ENCODE peak calls at places on chromosomes 4 and X, in six cellular contexts. L is T-helper 1 cell, W is fibroblast of lung, Z is activated T-cell treated with anti-CD3 and anti-CD28 coated beads for 1 hour, E is iPS-NIHi11, S is left cardiac atrium. P is an unnamed sample.

GRCh38 chrX:143306991-143307965 is 210.0 kb downstream of the SPANXN3 start:
- DNase-seq in L (no peak), Z (no peak), W (no peak), S (no peak), E (no peak), P (no peak)

GRCh38 chr4:167216783-167217182 is 17.5 kb downstream of the SPOCK3 start:
- DNase-seq in S (no peak), W (no peak), E (no peak), Z (no peak), L (no peak), P (no peak)

GRCh38 chr4:139658185-139658584 is 7.4 kb upstream of the MGST2 start:
- DNase-seq in E (peak), S (no peak), W (no peak), Z (no peak), L (no peak), P (no peak)

GRCh38 chr4:149371021-149371420 is 444.6 kb downstream of the IQCM start:
- DNase-seq in S (no peak), Z (no peak), E (peak), L (no peak), W (peak), P (peak)

GRCh38 chrX:97628807-97629596 is 745.3 kb downstream of the RPA4 start:
- DNase-seq in L (no peak), S (no peak), Z (no peak), E (no peak), W (no peak), P (no peak)

GRCh38 chr4:6198278-6198677 is 2.1 kb downstream of the JAKMIP1 start:
- DNase-seq in S (no peak), Z (no peak), L (no peak), E (no peak), W (no peak), P (no peak)

GRCh38 chrX:34197946-34198345 is 65.8 kb upstream of the FAM47A start:
- DNase-seq in L (no peak), W (no peak), E (no peak), S (no peak), Z (no peak), P (no peak)

GRCh38 chr4:138655970-138656369 is 359.6 kb upstream of the NOCT start:
- DNase-seq in E (no peak), W (no peak), Z (no peak), S (no peak), L (no peak), P (no peak)

GRCh38 chrX:74325130-74326059 is 21.4 kb downstream of the ZCCHC13 start:
- DNase-seq in W (no peak), L (no peak), Z (no peak), E (peak), S (no peak), P (no peak)

GRCh38 chr4:40301592-40301991 is 33.5 kb upstream of the CHRNA9 start:
- DNase-seq in S (no peak), E (no peak), Z (peak), W (no peak), L (peak), P (peak)

GRCh38 chr4:77852892-77853495 is 9.6 kb upstream of the MRPL1 start:
- DNase-seq in Z (peak), E (no peak), S (no peak), W (no peak), L (peak), P (no peak)

GRCh38 chr4:8409271-8410065 is 31.1 kb downstream of the ACOX3 start:
- DNase-seq in L (peak), E (peak), W (peak), S (peak), Z (peak), P (peak)

GRCh38 chrX:45781901-45782553 is 581.4 kb upstream of the DIPK2B start:
- DNase-seq in W (peak), E (no peak), L (no peak), Z (no peak), S (no peak), P (no peak)

GRCh38 chr4:159398236-159398638 is 295.4 kb downstream of the RAPGEF2 start:
- DNase-seq in S (no peak), W (peak), E (no peak), Z (no peak), L (no peak), P (no peak)

GRCh38 chr4:2354127-2354526 is 64.3 kb downstream of the ZFYVE28 start:
- DNase-seq in L (no peak), E (peak), S (no peak), Z (peak), W (peak), P (no peak)

GRCh38 chrX:132631579-132632232 is 142.9 kb upstream of the MBNL3 start:
- DNase-seq in S (no peak), E (peak), Z (no peak), W (peak), L (no peak), P (peak)

GRCh38 chrX:20515841-20516461 is 249.2 kb upstream of the RPS6KA3 start:
- DNase-seq in E (peak), W (peak), Z (no peak), S (no peak), L (no peak), P (peak)

GRCh38 chrX:41518127-41518840 is 71.1 kb downstream of the NYX start:
- DNase-seq in S (no peak), Z (no peak), L (no peak), E (no peak), W (no peak), P (no peak)

P was measured in myocyte.